ENCODE peak calls at places on chromosome 17, in nine cellular contexts. K, D, A, L, W, Y, E, B and J are unnamed samples.

GRCh38 chr17:72416054-72416691 is 295.4 kb downstream of the SOX9 start:
- DNase-seq in L (no peak), B (no peak), Y (no peak), W (no peak), K (no peak), A (no peak), D (no peak), E (no peak), J (no peak)

GRCh38 chr17:63961355-63962207 is 11.1 kb downstream of the SCN4A start:
- DNase-seq in W (peak; percentile 56), K (peak; percentile 74), E (peak; percentile 82), B (peak; percentile 55), L (peak; percentile 44), D (peak; percentile 94), Y (peak; percentile 26), A (peak; percentile 76), J (peak; percentile 79)

GRCh38 chr17:51275381-51275780 is 15.0 kb downstream of the UTP18 start:
- DNase-seq in A (no peak), L (no peak), W (no peak), D (no peak), B (no peak), K (no peak), E (no peak), Y (no peak), J (no peak)

GRCh38 chr17:10875984-10876555 is 38.2 kb upstream of the PIRT start:
- DNase-seq in Y (no peak), K (peak; percentile 32), D (no peak), B (no peak), A (peak; percentile 33), W (no peak), E (no peak), L (peak; percentile 63), J (peak; percentile 6)

GRCh38 chr17:7443499-7444485 is 1.1 kb upstream of the CHRNB1 start:
- DNase-seq in Y (no peak), A (no peak), W (no peak), K (no peak), D (no peak), E (no peak), B (no peak), L (no peak), J (no peak)

GRCh38 chr17:36777118-36777517 is 160.2 kb upstream of the LHX1 start:
- DNase-seq in K (no peak), B (no peak), D (no peak), L (no peak), W (no peak), Y (no peak), A (no peak), E (no peak), J (no peak)

GRCh38 chr17:28346746-28347246 is 10.5 kb downstream of the POLDIP2 start:
- DNase-seq in A (no peak), E (no peak), L (peak; percentile 72), B (no peak), W (no peak), Y (no peak), K (no peak), D (no peak), J (no peak)

GRCh38 chr17:27502526-27503324 is 46.5 kb downstream of the KSR1 start:
- DNase-seq in A (no peak), D (no peak), E (no peak), Y (no peak), K (no peak), B (no peak), W (peak; percentile 29), L (no peak), J (no peak)

GRCh38 chr17:8225813-8226535 is 15.6 kb upstream of the AURKB start:
- DNase-seq in Y (peak; percentile 23), B (peak; percentile 72), K (no peak), E (no peak), L (peak; percentile 39), D (no peak), A (peak; percentile 54), W (no peak), J (peak; percentile 57)

GRCh38 chr17:60300011-60300410 is 91.9 kb downstream of the USP32 start:
- DNase-seq in K (no peak), Y (no peak), L (no peak), B (no peak), E (no peak), A (no peak), W (no peak), D (no peak), J (no peak)

GRCh38 chr17:51000835-51001638 is 119.6 kb downstream of the SPAG9 start:
- DNase-seq in B (no peak), L (no peak), D (no peak), W (no peak), Y (peak; percentile 15), K (no peak), E (no peak), A (no peak), J (peak; percentile 26)

GRCh38 chr17:58059141-58059540 is 24.1 kb upstream of the DYNLL2 start:
- DNase-seq in B (no peak), L (no peak), E (no peak), K (no peak), D (no peak), W (no peak), Y (no peak), A (no peak), J (no peak)

GRCh38 chr17:29235904-29236303 is 10.8 kb upstream of the CRYBA1 start:
- DNase-seq in W (no peak), Y (no peak), B (no peak), L (no peak), E (no peak), D (no peak), K (no peak), A (no peak), J (no peak)

GRCh38 chr17:71801301-71801700 is 319.5 kb upstream of the SOX9 start:
- DNase-seq in W (no peak), D (no peak), K (no peak), E (no peak), B (no peak), L (no peak), Y (no peak), A (no peak), J (no peak)

GRCh38 chr17:56131431-56131830 is 21.8 kb upstream of the ANKFN1 start:
- DNase-seq in D (no peak), A (no peak), Y (no peak), L (no peak), W (no peak), K (no peak), E (no peak), B (no peak), J (no peak)

GRCh38 chr17:43085489-43085888 is 39.7 kb downstream of the BRCA1 start:
- DNase-seq in D (no peak), K (no peak), E (no peak), B (no peak), A (no peak), Y (no peak), L (no peak), W (no peak), J (no peak)

DNA sequence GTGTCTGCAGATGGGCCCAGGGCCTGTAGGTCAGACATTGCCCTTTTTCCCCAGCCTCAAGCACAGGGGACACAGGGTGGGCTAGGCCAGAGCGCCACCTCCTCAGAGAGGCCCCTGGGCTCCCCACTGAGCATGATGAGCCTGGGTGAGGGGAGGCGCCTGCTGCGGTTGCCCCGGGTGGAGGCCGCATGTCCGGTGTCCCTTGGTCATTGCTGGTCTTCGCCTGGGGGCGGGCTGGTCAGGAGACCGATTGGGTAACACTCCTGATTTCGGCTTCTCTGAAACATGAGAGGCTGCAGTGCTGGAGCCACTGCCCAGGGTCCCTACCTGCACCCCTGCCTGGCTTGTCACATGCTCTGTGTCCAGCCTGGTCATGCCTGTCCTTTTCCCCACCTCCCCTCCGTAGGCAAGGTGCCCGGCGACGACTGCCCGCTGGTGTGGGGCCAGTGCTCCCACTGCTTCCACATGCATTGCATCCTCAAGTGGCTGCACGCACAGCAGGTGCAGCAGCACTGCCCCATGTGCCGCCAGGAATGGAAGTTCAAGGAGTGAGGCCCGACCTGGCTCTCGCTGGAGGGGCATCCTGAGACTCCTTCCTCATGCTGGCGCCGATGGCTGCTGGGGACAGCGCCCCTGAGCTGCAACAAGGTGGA is 2.4 kb upstream of the NPB start:
- DNase-seq in Y (no peak), D (peak; percentile 22), A (no peak), E (no peak), W (no peak), L (no peak), K (no peak), B (peak; percentile 15), J (no peak)
- H3K4me3 ChIP-seq in Y (no peak overlapping the region), D (no peak overlapping the region), A (no peak overlapping the region), E (no peak overlapping the region), W (no peak overlapping the region), L (no peak overlapping the region), K (no peak overlapping the region), B (no peak overlapping the region), J (no peak overlapping the region)

DNA sequence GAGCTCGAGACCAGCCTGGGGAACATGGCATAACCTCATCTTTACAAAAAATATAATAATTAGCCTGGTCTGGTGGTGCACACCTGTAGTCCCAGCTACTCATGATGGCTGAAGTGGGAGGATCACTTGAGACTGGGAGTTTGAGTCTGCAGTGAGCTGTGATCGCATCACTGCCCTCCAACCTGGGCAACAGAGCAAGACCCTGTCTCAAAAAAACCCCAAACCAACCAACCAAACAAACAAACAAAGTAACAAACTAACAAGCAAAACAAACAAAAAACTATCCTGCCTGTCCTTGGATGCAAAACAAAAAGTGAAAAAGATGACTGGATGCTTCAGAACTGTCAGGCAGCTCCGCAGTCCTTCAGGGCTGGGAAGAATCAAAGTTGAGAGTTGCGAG is 5.7 kb upstream of the NGFR start:
- DNase-seq in W (no peak), K (no peak), L (no peak), A (no peak), B (no peak), Y (no peak), E (no peak), D (no peak), J (no peak)
- H3K27me3 ChIP-seq in W (peaks cover 91% of the 10 kb centered on the region), K (peaks cover 32% of the 10 kb centered on the region), L (peaks cover 21% of the 10 kb centered on the region), A (no peaks in the 10 kb centered on the region), B (peaks cover 3% of the 10 kb centered on the region), Y (no peaks in the 10 kb centered on the region), E (peaks cover 23% of the 10 kb centered on the region), D (peaks cover 9% of the 10 kb centered on the region), J (peaks cover 6% of the 10 kb centered on the region)

DNA sequence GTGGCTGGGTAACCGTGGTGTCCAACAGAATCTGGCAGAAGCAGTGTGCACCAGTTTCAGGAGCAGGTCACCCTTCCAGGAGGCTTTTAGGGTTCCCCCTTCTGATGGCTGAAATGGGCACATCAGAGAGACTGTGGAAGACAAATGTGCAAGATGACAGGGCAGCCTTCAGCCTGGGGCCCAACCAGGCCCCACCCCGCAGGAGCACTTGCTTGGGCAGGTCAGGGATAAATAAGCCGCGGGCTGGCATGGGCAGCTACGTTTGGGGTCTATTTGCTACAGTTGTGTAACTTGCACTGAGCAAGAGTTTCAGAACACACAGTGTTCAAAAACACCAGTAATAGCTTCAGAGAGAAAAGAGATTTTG is 45.0 kb upstream of the BAHCC1 start:
- DNase-seq in D (no peak), W (no peak), Y (no peak), L (no peak), E (no peak), B (no peak), A (no peak), K (no peak), J (no peak)
- H3K4me3 ChIP-seq in D (no peak overlapping the region), W (no peak overlapping the region), Y (no peak overlapping the region), L (no peak overlapping the region), E (no peak overlapping the region), B (no peak overlapping the region), A (no peak overlapping the region), K (no peak overlapping the region), J (no peak overlapping the region)

DNA sequence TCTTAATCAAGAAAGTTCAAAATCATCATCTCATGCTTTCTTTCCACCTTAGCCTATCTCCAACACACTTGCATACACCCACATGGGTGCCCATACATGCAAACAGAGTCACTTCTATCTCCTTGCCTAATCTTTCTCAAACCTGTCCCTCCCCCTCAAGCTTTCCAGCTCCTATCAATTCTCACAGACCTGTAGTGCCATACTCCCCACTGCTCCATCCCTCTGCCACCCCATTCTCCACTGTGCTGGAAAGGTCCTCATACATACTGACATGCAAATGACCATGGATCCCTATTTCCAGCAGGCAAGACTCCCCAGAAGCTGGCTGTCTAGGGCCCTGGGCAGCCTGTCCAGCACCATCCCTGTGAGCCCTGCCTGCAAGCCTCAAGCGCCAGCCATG is 320.4 kb upstream of the CCL2 start:
- DNase-seq in B (no peak), L (no peak), W (no peak), Y (no peak), E (no peak), D (no peak), A (no peak), K (no peak), J (no peak)
- H3K27me3 ChIP-seq in B (no peaks in the 10 kb centered on the region), L (no peaks in the 10 kb centered on the region), W (peaks cover 26% of the 10 kb centered on the region), Y (peaks cover 2% of the 10 kb centered on the region), E (no peaks in the 10 kb centered on the region), D (no peaks in the 10 kb centered on the region), A (no peaks in the 10 kb centered on the region), K (peaks cover 15% of the 10 kb centered on the region), J (no peaks in the 10 kb centered on the region)